ENCODE peak calls at places on chromosome 18, in nine cellular contexts. D is brain microvascular endothelial cell; E is hippocampal formation; H is H4; M is retinal pigment epithelial cell; S is ecto neural progenitor cell; A is activated CD8-positive, alpha-beta memory T cell treated with anti-CD3 and anti-CD28 coated beads for 24 hours; W is stimulated activated CD4-positive, alpha-beta T cell treated with anti-CD3 and anti-CD28 coated beads, TNF-alpha, amount 100 ng/mL, for 4 hours; U is activated CD4-positive, alpha-beta memory T cell treated with anti-CD3 and anti-CD28 coated beads, Interleukin-2, amount 10 ng/mL, durations not matched to agents 7 days and 5 days. I is an unnamed sample.

GRCh38 chr18:2223859-2224258 is 347.4 kb downstream of the METTL4 start:
- DNase-seq in D (peak; percentile 28), E (peak; percentile 47), H (peak; percentile 35), M (no peak), S (no peak), A (no peak), W (no peak), U (no peak), I (peak; percentile 63)

GRCh38 chr18:9612215-9612830 is 2.0 kb downstream of the PPP4R1 start:
- DNase-seq in D (no peak), E (peak; percentile 71), H (peak; percentile 65), M (no peak), S (no peak), A (peak; percentile 58), W (no peak), U (peak; percentile 33), I (peak; percentile 78)

GRCh38 chr18:38321262-38321661 is 755.7 kb upstream of the CELF4 start:
- DNase-seq in D (no peak), E (no peak), H (no peak), M (no peak), S (no peak), A (no peak), W (no peak), U (no peak), I (no peak)

GRCh38 chr18:9914584-9915290 is 921 bp downstream of the VAPA start:
- DNase-seq in D (peak; percentile 72), E (no peak), H (peak; percentile 77), M (peak; percentile 58), S (no peak), A (peak; percentile 89), W (peak; percentile 57), U (peak; percentile 78), I (peak; percentile 87)

GRCh38 chr18:1273469-1273868 is 368.8 kb downstream of the ADCYAP1 start:
- DNase-seq in D (no peak), E (no peak), H (no peak), M (no peak), S (no peak), A (no peak), W (no peak), U (no peak), I (no peak)

GRCh38 chr18:62183578-62184195 is 3.2 kb downstream of the PIGN start:
- DNase-seq in D (peak; percentile 43), E (peak; percentile 63), H (peak; percentile 43), M (no peak), S (no peak), A (no peak), W (no peak), U (peak; percentile 41), I (peak; percentile 66)

GRCh38 chr18:32372381-32373061 is 98.2 kb downstream of the GAREM1 start:
- DNase-seq in D (no peak), E (no peak), H (no peak), M (no peak), S (no peak), A (no peak), W (no peak), U (no peak), I (peak; percentile 87)

GRCh38 chr18:37161491-37161890 is 332.6 kb downstream of the KIAA1328 start:
- DNase-seq in D (no peak), E (no peak), H (no peak), M (no peak), S (no peak), A (no peak), W (no peak), U (no peak), I (no peak)

GRCh38 chr18:36572135-36572856 is 256.5 kb downstream of the TPGS2 start:
- DNase-seq in D (peak; percentile 60), E (peak; percentile 57), H (peak; percentile 36), M (no peak), S (no peak), A (no peak), W (no peak), U (no peak), I (peak; percentile 69)

GRCh38 chr18:12278765-12279682 is 24.9 kb downstream of the CIDEA start:
- DNase-seq in D (peak; percentile 95), E (peak; percentile 44), H (peak; percentile 68), M (peak; percentile 95), S (peak; percentile 87), A (no peak), W (no peak), U (no peak), I (peak; percentile 85)

GRCh38 chr18:47251289-47252120 is at the start of gene SKOR2:
- DNase-seq in D (no peak), E (no peak), H (peak; percentile 11), M (no peak), S (peak; percentile 66), A (no peak), W (no peak), U (no peak), I (no peak)

GRCh38 chr18:45423664-45424063 is 191.6 kb upstream of the SLC14A2 start:
- DNase-seq in D (no peak), E (no peak), H (no peak), M (no peak), S (no peak), A (no peak), W (no peak), U (no peak), I (no peak)

GRCh38 chr18:52484977-52485376 is 145.0 kb downstream of the DCC start:
- DNase-seq in D (no peak), E (no peak), H (no peak), M (peak; percentile 1), S (no peak), A (no peak), W (no peak), U (no peak), I (no peak)

GRCh38 chr18:26756556-26756955 is 109.0 kb downstream of the AQP4 start:
- DNase-seq in D (no peak), E (no peak), H (no peak), M (no peak), S (no peak), A (no peak), W (no peak), U (no peak), I (peak; percentile 72)

GRCh38 chr18:75364512-75364911 is 63.0 kb downstream of the SMIM21 start:
- DNase-seq in D (no peak), E (no peak), H (peak; percentile 32), M (no peak), S (no peak), A (no peak), W (no peak), U (no peak), I (no peak)

GRCh38 chr18:41940506-41941215 is 14.4 kb upstream of the PIK3C3 start:
- DNase-seq in D (peak; percentile 91), E (no peak), H (peak; percentile 33), M (peak; percentile 88), S (no peak), A (no peak), W (no peak), U (no peak), I (peak; percentile 16)

GRCh38 chr18:60978338-60978737 is 354.9 kb upstream of the CDH20 start:
- DNase-seq in D (peak; percentile 81), E (no peak), H (peak; percentile 88), M (peak; percentile 98), S (no peak), A (no peak), W (no peak), U (no peak), I (peak; percentile 79)

GRCh38 chr18:13300796-13301195 is 82.2 kb downstream of the LDLRAD4 start:
- DNase-seq in D (no peak), E (no peak), H (no peak), M (no peak), S (no peak), A (no peak), W (no peak), U (no peak), I (no peak)

GRCh38 chr18:48996901-48997463 is 46.2 kb upstream of the SMAD7 start:
- DNase-seq in D (peak; percentile 94), E (no peak), H (peak; percentile 76), M (peak; percentile 72), S (no peak), A (no peak), W (no peak), U (no peak), I (peak; percentile 73)

GRCh38 chr18:31354990-31355389 is 21.6 kb upstream of the DSG4 start:
- DNase-seq in D (no peak), E (no peak), H (no peak), M (no peak), S (no peak), A (no peak), W (no peak), U (no peak), I (no peak)

GRCh38 chr18:58180738-58181353 is 136.8 kb downstream of the NEDD4L start:
- DNase-seq in D (peak; percentile 59), E (no peak), H (peak; percentile 21), M (no peak), S (no peak), A (peak; percentile 83), W (peak; percentile 27), U (peak; percentile 60), I (peak; percentile 69)

GRCh38 chr18:60794802-60795201 is 422.2 kb upstream of the MC4R start:
- DNase-seq in D (no peak), E (no peak), H (no peak), M (no peak), S (no peak), A (no peak), W (no peak), U (no peak), I (no peak)

GRCh38 chr18:8865934-8866333 is 160.6 kb downstream of the MTCL1 start:
- DNase-seq in D (no peak), E (no peak), H (no peak), M (no peak), S (no peak), A (no peak), W (no peak), U (no peak), I (no peak)

GRCh38 chr18:7872569-7872968 is 305.5 kb downstream of the PTPRM start:
- DNase-seq in D (peak; percentile 50), E (no peak), H (peak; percentile 34), M (no peak), S (no peak), A (no peak), W (no peak), U (no peak), I (peak; percentile 89)

GRCh38 chr18:75211721-75212625 is 1.4 kb downstream of the TSHZ1 start:
- DNase-seq in D (no peak), E (no peak), H (peak; percentile 32), M (no peak), S (peak; percentile 60), A (peak; percentile 74), W (peak; percentile 28), U (peak; percentile 40), I (peak; percentile 33)

GRCh38 chr18:13039806-13040205 is 48.6 kb downstream of the CEP192 start:
- DNase-seq in D (no peak), E (no peak), H (no peak), M (no peak), S (no peak), A (no peak), W (no peak), U (no peak), I (no peak)

GRCh38 chr18:48621240-48621639 is 82.4 kb downstream of the CTIF start:
- DNase-seq in D (peak; percentile 80), E (no peak), H (peak; percentile 53), M (no peak), S (no peak), A (no peak), W (no peak), U (no peak), I (peak; percentile 69)

GRCh38 chr18:49968649-49969309 is 155.4 kb upstream of the ACAA2 start:
- DNase-seq in D (no peak), E (no peak), H (no peak), M (no peak), S (no peak), A (no peak), W (no peak), U (no peak), I (no peak)

GRCh38 chr18:36950960-36951359 is 122.0 kb downstream of the KIAA1328 start:
- DNase-seq in D (no peak), E (no peak), H (no peak), M (no peak), S (no peak), A (no peak), W (no peak), U (no peak), I (no peak)

GRCh38 chr18:79589601-79590091 is 90.0 kb upstream of the CTDP1 start:
- DNase-seq in D (no peak), E (no peak), H (no peak), M (no peak), S (no peak), A (no peak), W (no peak), U (no peak), I (no peak)